ENCODE peak calls at places on chromosomes 7 and 10, in six cellular contexts. N is esophagus squamous epithelium, Z is uterus, E is BE2C, L is SK-N-SH, F is IMR-90. G is an unnamed sample.

GRCh38 chr10:76024460-76025123 is 593.2 kb downstream of the LRMDA start:
- DNase-seq in N (no peak), Z (no peak), E (no peak), L (no peak), F (no peak), G (no peak)

GRCh38 chr7:7921830-7922229 is 46.8 kb upstream of the GLCCI1 start:
- DNase-seq in N (no peak), Z (no peak), E (no peak), L (no peak), F (no peak), G (no peak)

GRCh38 chr7:66735850-66736249 is 4.7 kb upstream of the RABGEF1 start:
- DNase-seq in N (no peak), Z (no peak), E (no peak), L (no peak), F (no peak), G (no peak)

GRCh38 chr10:78782441-78782840 is 286.3 kb upstream of the ZMIZ1 start:
- DNase-seq in N (no peak), Z (peak), E (no peak), L (no peak), F (no peak), G (no peak)

GRCh38 chr10:89503633-89504345 is 31.6 kb downstream of the SLC16A12 start:
- DNase-seq in N (no peak), Z (no peak), E (no peak), L (no peak), F (peak), G (peak)

GRCh38 chr7:19161671-19162070 is 16.4 kb upstream of the FERD3L start:
- DNase-seq in N (no peak), Z (no peak), E (no peak), L (no peak), F (peak), G (peak)

GRCh38 chr7:132964886-132965285 is 117.0 kb downstream of the CHCHD3 start:
- DNase-seq in N (no peak), Z (no peak), E (no peak), L (no peak), F (no peak), G (no peak)

GRCh38 chr10:110425684-110426293 is 71.9 kb upstream of the DUSP5 start:
- DNase-seq in N (no peak), Z (no peak), E (no peak), L (no peak), F (peak), G (peak)

GRCh38 chr7:68162712-68163111 is 1166.1 kb downstream of the TYW1 start:
- DNase-seq in N (no peak), Z (no peak), E (no peak), L (no peak), F (no peak), G (no peak)

GRCh38 chr7:4861227-4861626 is 603 bp downstream of the PAPOLB start:
- DNase-seq in N (no peak), Z (no peak), E (no peak), L (no peak), F (no peak), G (no peak)

GRCh38 chr10:29239569-29240472 is 49.0 kb upstream of the LYZL1 start:
- DNase-seq in N (no peak), Z (no peak), E (peak), L (peak), F (no peak), G (peak)

GRCh38 chr7:50531401-50531906 is 33.8 kb downstream of the DDC start:
- DNase-seq in N (no peak), Z (no peak), E (peak), L (peak), F (peak), G (peak)

DNA sequence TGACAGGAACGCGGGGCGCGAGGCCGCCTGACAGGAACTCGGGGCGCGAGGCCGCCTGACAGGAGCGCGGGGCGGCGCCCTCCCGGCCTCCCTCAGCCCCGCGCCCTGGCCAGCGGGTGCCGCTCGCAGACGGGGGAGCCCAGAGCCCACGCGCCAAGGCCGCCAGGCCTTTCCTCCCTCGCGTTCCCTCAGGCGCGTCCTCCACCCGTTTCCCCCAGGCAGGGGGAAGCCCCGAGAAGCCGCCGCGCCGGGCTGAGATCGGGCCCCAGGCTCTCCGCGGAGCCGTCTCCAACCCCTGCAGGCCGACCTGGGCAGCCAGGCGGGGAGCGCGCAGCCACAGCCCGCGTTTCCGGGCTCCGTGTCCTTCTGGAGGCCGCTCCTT is 17.8 kb downstream of the PTPRN2 start:
- DNase-seq in N (no peak), Z (no peak), E (no peak), L (no peak), F (no peak), G (no peak)
- H3K4me3 ChIP-seq in N (no peak), Z (no peak), E (no peak), L (no peak), F (no peak), G (no peak)

GRCh38 chr7:150800576-150801241 is at the start of gene TMEM176A:
- DNase-seq in N (no peak), Z (no peak), E (no peak), L (no peak), F (no peak), G (no peak)
- H3K4me3 ChIP-seq in N (peak), Z (peak), E (no peak), L (no peak), F (peak), G (no peak)

DNA sequence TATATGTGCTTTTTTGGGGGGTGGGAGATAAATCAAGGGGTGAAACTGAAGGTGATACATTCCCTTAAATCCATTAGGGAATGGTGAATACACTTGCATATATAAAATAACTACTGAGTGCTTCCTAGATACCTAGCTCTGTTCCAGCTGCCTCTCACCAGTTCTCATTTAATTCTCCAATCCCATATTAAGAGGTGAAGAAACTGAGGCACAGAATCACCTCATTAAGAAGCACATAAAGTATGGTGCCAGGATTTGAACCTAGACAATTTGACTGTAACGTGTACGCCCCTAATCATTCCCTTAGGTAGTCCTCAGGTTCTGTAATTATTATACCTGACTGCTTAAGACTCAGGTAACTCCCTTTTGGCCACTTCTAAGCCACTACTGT is 1.5 kb upstream of the SFR1 start:
- DNase-seq in N (no peak), Z (no peak), E (no peak), L (no peak), F (no peak), G (no peak)
- H3K4me3 ChIP-seq in N (peak), Z (peak), E (peak), L (peak), F (peak), G (no peak)

GRCh38 chr7:113917840-113918239 is 969 bp downstream of the PPP1R3A start:
- DNase-seq in N (no peak), Z (no peak), E (no peak), L (no peak), F (no peak), G (no peak)
- H3K4me3 ChIP-seq in N (no peak), Z (no peak), E (no peak), L (no peak), F (no peak), G (no peak)

GRCh38 chr7:30182186-30182585 is 47.4 kb downstream of the MTURN start:
- DNase-seq in N (no peak), Z (no peak), E (no peak), L (no peak), F (no peak), G (no peak)
- H3K4me3 ChIP-seq in N (no peak), Z (no peak), E (no peak), L (no peak), F (no peak), G (no peak)

DNA sequence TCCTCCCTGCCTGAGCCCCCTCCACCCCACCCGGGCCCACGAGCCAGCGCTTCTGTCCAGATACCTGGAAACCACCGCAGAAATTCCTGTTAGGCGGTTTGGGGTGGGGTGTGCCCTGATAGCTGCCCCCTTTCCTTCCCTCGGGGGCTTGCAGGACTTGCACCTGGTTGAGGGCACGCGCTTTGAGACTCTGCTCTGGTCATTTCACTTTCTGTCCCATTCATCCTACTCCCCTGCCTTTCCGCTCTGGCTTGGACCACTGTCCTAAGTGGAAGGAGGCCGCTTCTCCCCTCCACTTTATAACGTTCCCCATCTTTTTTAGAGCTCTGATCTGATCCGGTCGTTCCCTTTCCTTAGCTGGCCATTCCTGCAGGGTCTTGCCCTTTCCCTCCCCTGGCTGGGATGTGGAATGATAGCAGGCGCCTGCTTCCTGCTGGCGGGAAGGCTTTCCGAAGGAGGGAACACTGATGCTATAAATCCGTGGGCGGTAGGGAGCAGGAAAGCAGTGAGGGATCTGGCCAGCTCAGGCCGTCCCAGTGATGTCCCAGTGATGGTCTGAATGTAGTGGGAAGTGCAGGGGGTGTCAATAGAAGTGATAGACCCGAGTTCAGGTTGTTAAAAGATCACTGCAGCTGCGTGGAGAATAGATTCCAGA is 852 bp upstream of the PRKAR1B start:
- DNase-seq in N (no peak), Z (no peak), E (no peak), L (peak), F (peak), G (no peak)
- H3K4me3 ChIP-seq in N (peak), Z (no peak), E (peak), L (peak), F (peak), G (peak)

DNA sequence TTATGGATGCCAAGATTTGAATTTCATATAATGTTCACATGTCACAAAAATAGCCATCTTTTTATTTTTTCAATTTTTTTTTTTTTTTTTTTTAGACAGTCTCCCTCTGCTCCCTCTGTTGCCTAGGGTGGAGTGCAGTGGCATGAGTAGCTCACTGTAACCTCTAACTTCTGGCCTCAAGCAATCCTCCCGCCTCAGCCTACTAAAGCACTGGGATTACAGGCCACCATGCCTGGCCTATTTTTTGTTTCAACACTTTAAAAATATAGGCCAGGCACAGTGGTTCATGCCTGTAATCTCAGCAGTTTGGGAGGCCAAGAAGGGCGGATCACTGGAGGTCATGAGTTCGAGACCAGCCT is 246.3 kb downstream of the SKIDA1 start:
- DNase-seq in N (no peak), Z (no peak), E (no peak), L (no peak), F (no peak), G (no peak)
- H3K4me3 ChIP-seq in N (no peak), Z (no peak), E (no peak), L (no peak), F (no peak), G (no peak)

DNA sequence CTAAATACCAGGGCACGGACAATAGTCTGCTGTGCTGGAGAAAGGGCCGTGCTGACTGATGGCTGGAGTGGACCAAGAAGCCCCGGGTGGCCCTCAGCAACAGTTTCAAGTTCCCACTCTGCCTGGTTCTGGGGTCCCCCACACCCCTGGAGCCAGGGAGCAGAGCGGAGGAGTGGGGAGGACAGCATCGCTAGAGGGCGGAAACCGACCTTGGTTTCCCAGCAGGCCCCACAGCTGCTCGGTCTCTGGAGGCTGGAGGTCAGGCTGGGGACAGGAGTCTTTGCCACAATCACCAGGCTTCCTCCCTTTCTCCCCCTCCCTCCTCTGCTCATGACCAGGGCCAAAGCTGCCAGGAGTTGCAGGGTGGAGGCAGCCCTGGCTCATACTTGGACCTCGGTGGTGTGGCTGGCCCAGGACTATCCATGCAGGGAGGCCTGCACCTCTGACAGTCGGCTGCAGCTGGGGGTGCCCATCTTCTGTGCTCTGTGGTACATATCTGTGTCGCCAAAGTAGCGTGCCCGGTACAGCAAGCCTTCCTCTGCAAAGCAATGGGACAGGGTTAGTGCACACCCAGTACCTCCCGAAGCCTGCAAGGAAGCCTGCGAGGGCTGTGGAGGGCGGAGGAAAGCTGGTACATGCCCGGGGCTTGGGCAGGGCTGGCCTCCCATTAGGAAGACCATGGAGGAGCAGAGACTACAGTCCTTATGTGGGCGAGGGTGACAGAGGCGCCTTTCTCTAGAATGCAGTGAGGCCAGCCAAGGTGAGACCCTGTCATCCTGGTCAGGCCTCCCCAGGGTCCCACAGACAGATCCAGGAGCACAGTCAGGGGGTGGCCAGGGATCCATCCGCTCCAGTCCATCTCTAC is 19.1 kb downstream of the DNAJB12 start:
- DNase-seq in N (peak), Z (peak), E (peak), L (peak), F (no peak), G (peak)
- H3K4me3 ChIP-seq in N (no peak), Z (no peak), E (peak), L (no peak), F (no peak), G (peak)